ENCODE peak calls at places on chromosomes 7 and 10, in six cellular contexts. One of them, this sample, is unnamed. For H3K4me1, the result is how much of the 10 kb centered on the place peaks cover.

GRCh38 chr7:155418941-155419755 is 38.8 kb upstream of the EN2 start:
- DNase-seq in left lung: no peak
- DNase-seq in upper lobe of right lung: no peak
- DNase-seq in heart left ventricle: no peak
- DNase-seq in cardiac muscle cell: no peak
- DNase-seq in heart right ventricle: no peak
- DNase-seq in this sample: no peak

GRCh38 chr7:92742186-92742585 is 94.2 kb downstream of the CDK6 start:
- DNase-seq in left lung: no peak
- DNase-seq in upper lobe of right lung: no peak
- DNase-seq in heart left ventricle: no peak
- DNase-seq in cardiac muscle cell: no peak
- DNase-seq in heart right ventricle: no peak
- DNase-seq in this sample: no peak

GRCh38 chr10:129851941-129852650 is 112.0 kb downstream of the EBF3 start:
- DNase-seq in left lung: no peak
- DNase-seq in upper lobe of right lung: no peak
- DNase-seq in heart left ventricle: no peak
- DNase-seq in cardiac muscle cell: no peak
- DNase-seq in heart right ventricle: no peak
- DNase-seq in this sample: no peak

GRCh38 chr7:81051811-81052413 is 133.1 kb upstream of the SEMA3C start:
- DNase-seq in left lung: no peak
- DNase-seq in upper lobe of right lung: no peak
- DNase-seq in heart left ventricle: no peak
- DNase-seq in cardiac muscle cell: no peak
- DNase-seq in heart right ventricle: no peak
- DNase-seq in this sample: no peak

GRCh38 chr10:110203500-110204455 is 3.6 kb upstream of the MXI1 start:
- DNase-seq in left lung: no peak
- DNase-seq in upper lobe of right lung: no peak
- DNase-seq in heart left ventricle: no peak
- DNase-seq in cardiac muscle cell: no peak
- DNase-seq in heart right ventricle: no peak
- DNase-seq in this sample: no peak

GRCh38 chr7:28615091-28615490 is 202.8 kb downstream of the CREB5 start:
- DNase-seq in left lung: no peak
- DNase-seq in upper lobe of right lung: no peak
- DNase-seq in heart left ventricle: no peak
- DNase-seq in cardiac muscle cell: no peak
- DNase-seq in heart right ventricle: no peak
- DNase-seq in this sample: no peak

GRCh38 chr10:91653214-91653875 is 20.5 kb upstream of the PPP1R3C start:
- DNase-seq in left lung: no peak
- DNase-seq in upper lobe of right lung: no peak
- DNase-seq in heart left ventricle: no peak
- DNase-seq in cardiac muscle cell: peak
- DNase-seq in heart right ventricle: no peak
- DNase-seq in this sample: no peak

GRCh38 chr7:31102151-31102972 is 50.3 kb downstream of the ADCYAP1R1 start:
- DNase-seq in left lung: no peak
- DNase-seq in upper lobe of right lung: no peak
- DNase-seq in heart left ventricle: no peak
- DNase-seq in cardiac muscle cell: no peak
- DNase-seq in heart right ventricle: no peak
- DNase-seq in this sample: no peak

GRCh38 chr7:100983451-100984187 is 14.3 kb downstream of the MUC12 start:
- DNase-seq in left lung: no peak
- DNase-seq in upper lobe of right lung: no peak
- DNase-seq in heart left ventricle: no peak
- DNase-seq in cardiac muscle cell: peak
- DNase-seq in heart right ventricle: no peak
- DNase-seq in this sample: no peak

GRCh38 chr10:45456822-45457221 is 82.8 kb downstream of the ALOX5 start:
- DNase-seq in left lung: no peak
- DNase-seq in upper lobe of right lung: no peak
- DNase-seq in heart left ventricle: no peak
- DNase-seq in cardiac muscle cell: no peak
- DNase-seq in heart right ventricle: no peak
- DNase-seq in this sample: no peak

GRCh38 chr7:3887071-3887691 is 586.1 kb downstream of the SDK1 start:
- DNase-seq in left lung: no peak
- DNase-seq in upper lobe of right lung: no peak
- DNase-seq in heart left ventricle: no peak
- DNase-seq in cardiac muscle cell: no peak
- DNase-seq in heart right ventricle: no peak
- DNase-seq in this sample: no peak

GRCh38 chr7:66140924-66141323 is 26.3 kb downstream of the CRCP start:
- DNase-seq in left lung: peak
- DNase-seq in upper lobe of right lung: peak
- DNase-seq in heart left ventricle: peak
- DNase-seq in cardiac muscle cell: peak
- DNase-seq in heart right ventricle: peak
- DNase-seq in this sample: peak

GRCh38 chr10:57844387-57844998 is 423.2 kb downstream of the IPMK start:
- DNase-seq in left lung: no peak
- DNase-seq in upper lobe of right lung: no peak
- DNase-seq in heart left ventricle: no peak
- DNase-seq in cardiac muscle cell: no peak
- DNase-seq in heart right ventricle: no peak
- DNase-seq in this sample: no peak

GRCh38 chr7:5615190-5616070 is 166.0 kb downstream of the RNF216 start:
- DNase-seq in left lung: no peak
- DNase-seq in upper lobe of right lung: no peak
- DNase-seq in heart left ventricle: no peak
- DNase-seq in cardiac muscle cell: no peak
- DNase-seq in heart right ventricle: no peak
- DNase-seq in this sample: no peak

GRCh38 chr7:19015066-19015465 is 102.4 kb downstream of the TWIST1 start:
- DNase-seq in left lung: no peak
- DNase-seq in upper lobe of right lung: no peak
- DNase-seq in heart left ventricle: no peak
- DNase-seq in cardiac muscle cell: no peak
- DNase-seq in heart right ventricle: no peak
- DNase-seq in this sample: no peak

GRCh38 chr10:111077715-111078504 is 1.1 kb downstream of the ADRA2A start:
- DNase-seq in left lung: no peak
- DNase-seq in upper lobe of right lung: peak
- DNase-seq in heart left ventricle: no peak
- DNase-seq in cardiac muscle cell: peak
- DNase-seq in heart right ventricle: peak
- DNase-seq in this sample: peak

GRCh38 chr10:12041766-12042408 is 722 bp downstream of the UPF2 start:
- DNase-seq in left lung: peak
- DNase-seq in upper lobe of right lung: no peak
- DNase-seq in heart left ventricle: no peak
- DNase-seq in cardiac muscle cell: peak
- DNase-seq in heart right ventricle: no peak
- DNase-seq in this sample: no peak

GRCh38 chr10:95756061-95756751 is at the start of gene ENTPD1:
- DNase-seq in left lung: peak
- DNase-seq in upper lobe of right lung: no peak
- DNase-seq in heart left ventricle: peak
- DNase-seq in cardiac muscle cell: peak
- DNase-seq in heart right ventricle: no peak
- DNase-seq in this sample: no peak

GRCh38 chr7:39979406-39980073 is 29.5 kb downstream of the CDK13 start:
- DNase-seq in left lung: no peak
- DNase-seq in upper lobe of right lung: no peak
- DNase-seq in heart left ventricle: no peak
- DNase-seq in cardiac muscle cell: no peak
- DNase-seq in heart right ventricle: no peak
- DNase-seq in this sample: no peak

DNA sequence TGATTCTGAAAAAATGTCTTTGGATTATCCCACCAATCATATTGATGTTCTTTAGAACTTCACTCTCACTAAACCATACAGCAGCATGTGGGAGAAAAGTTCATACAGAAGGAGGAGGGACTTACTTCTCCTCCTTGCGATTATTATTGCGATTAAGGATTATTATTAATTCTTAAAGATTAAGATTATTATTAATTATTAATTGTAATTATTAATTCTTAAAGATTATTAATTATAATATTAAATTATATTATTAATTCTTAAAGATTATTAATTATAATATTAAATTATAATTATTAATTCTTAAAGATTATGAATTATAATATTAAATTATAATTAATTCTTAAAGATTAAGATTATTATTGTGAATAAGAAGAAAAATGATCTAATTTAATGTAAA is 80.5 kb downstream of the MACC1 start:
- DNase-seq in left lung: no peak
- DNase-seq in upper lobe of right lung: no peak
- DNase-seq in heart left ventricle: no peak
- DNase-seq in cardiac muscle cell: no peak
- DNase-seq in heart right ventricle: no peak
- DNase-seq in this sample: no peak
- TF ChIP-seq CTCF in left lung: no peak
- TF ChIP-seq CTCF in upper lobe of right lung: no peak
- TF ChIP-seq CTCF in heart left ventricle: no peak
- TF ChIP-seq CTCF in cardiac muscle cell: no peak
- TF ChIP-seq CTCF in heart right ventricle: no peak
- TF ChIP-seq CTCF in this sample: no peak

DNA sequence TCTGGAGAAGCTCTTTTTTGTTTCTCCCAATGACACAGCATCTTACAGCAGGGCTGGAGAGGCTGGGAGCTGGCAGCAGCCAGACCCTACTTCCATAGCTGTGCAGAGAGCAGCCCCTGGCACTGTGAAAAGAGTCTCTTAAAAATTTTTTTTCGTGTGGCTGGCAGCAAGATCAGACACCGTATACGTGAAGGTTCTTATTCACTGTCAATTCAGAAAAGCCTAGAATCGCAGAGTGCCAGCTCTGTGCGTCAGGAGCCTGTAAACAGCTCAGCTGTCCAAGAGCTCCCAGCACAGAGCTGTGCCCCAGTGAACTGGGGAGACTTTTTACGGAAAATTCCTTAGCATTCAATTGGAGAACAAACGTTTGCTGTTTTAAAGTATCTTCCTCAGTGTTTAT is 6.5 kb downstream of the BAG3 start:
- DNase-seq in left lung: no peak
- DNase-seq in upper lobe of right lung: no peak
- DNase-seq in heart left ventricle: no peak
- DNase-seq in cardiac muscle cell: no peak
- DNase-seq in heart right ventricle: no peak
- DNase-seq in this sample: no peak
- H3K4me1 ChIP-seq in left lung: half or more
- H3K4me1 ChIP-seq in upper lobe of right lung: half or more
- H3K4me1 ChIP-seq in heart left ventricle: under half
- H3K4me1 ChIP-seq in cardiac muscle cell: under half
- H3K4me1 ChIP-seq in heart right ventricle: half or more
- H3K4me1 ChIP-seq in this sample: under half

GRCh38 chr10:14190702-14191101 is 140.0 kb downstream of the FRMD4A start:
- DNase-seq in left lung: no peak
- DNase-seq in upper lobe of right lung: no peak
- DNase-seq in heart left ventricle: no peak
- DNase-seq in cardiac muscle cell: no peak
- DNase-seq in heart right ventricle: no peak
- DNase-seq in this sample: no peak
- H3K4me3 ChIP-seq in left lung: no peak
- H3K4me3 ChIP-seq in upper lobe of right lung: no peak
- H3K4me3 ChIP-seq in heart left ventricle: no peak
- H3K4me3 ChIP-seq in cardiac muscle cell: no peak
- H3K4me3 ChIP-seq in heart right ventricle: no peak
- H3K4me3 ChIP-seq in this sample: no peak

GRCh38 chr10:22335204-22335956 is 9.9 kb upstream of the SPAG6 start:
- DNase-seq in left lung: peak
- DNase-seq in upper lobe of right lung: peak
- DNase-seq in heart left ventricle: no peak
- DNase-seq in cardiac muscle cell: peak
- DNase-seq in heart right ventricle: peak
- DNase-seq in this sample: peak
- TF ChIP-seq CTCF in left lung: no peak
- TF ChIP-seq CTCF in upper lobe of right lung: no peak
- TF ChIP-seq CTCF in heart left ventricle: no peak
- TF ChIP-seq CTCF in cardiac muscle cell: no peak
- TF ChIP-seq CTCF in heart right ventricle: no peak
- TF ChIP-seq CTCF in this sample: no peak

GRCh38 chr7:85528581-85528980 is 341.7 kb upstream of the SEMA3D start:
- DNase-seq in left lung: no peak
- DNase-seq in upper lobe of right lung: no peak
- DNase-seq in heart left ventricle: no peak
- DNase-seq in cardiac muscle cell: peak
- DNase-seq in heart right ventricle: no peak
- DNase-seq in this sample: no peak
- H3K4me1 ChIP-seq in left lung: under half
- H3K4me1 ChIP-seq in upper lobe of right lung: under half
- H3K4me1 ChIP-seq in heart left ventricle: under half
- H3K4me1 ChIP-seq in cardiac muscle cell: under half
- H3K4me1 ChIP-seq in heart right ventricle: under half
- H3K4me1 ChIP-seq in this sample: under half

GRCh38 chr10:102420443-102420809 is 210 bp upstream of the FBXL15 start:
- DNase-seq in left lung: no peak
- DNase-seq in upper lobe of right lung: no peak
- DNase-seq in heart left ventricle: no peak
- DNase-seq in cardiac muscle cell: no peak
- DNase-seq in heart right ventricle: no peak
- DNase-seq in this sample: no peak
- H3K4me3 ChIP-seq in left lung: peak
- H3K4me3 ChIP-seq in upper lobe of right lung: peak
- H3K4me3 ChIP-seq in heart left ventricle: peak
- H3K4me3 ChIP-seq in cardiac muscle cell: peak
- H3K4me3 ChIP-seq in heart right ventricle: peak
- H3K4me3 ChIP-seq in this sample: peak

GRCh38 chr10:133441780-133442179 is 12.0 kb upstream of the SCART1 start:
- DNase-seq in left lung: no peak
- DNase-seq in upper lobe of right lung: peak
- DNase-seq in heart left ventricle: no peak
- DNase-seq in cardiac muscle cell: no peak
- DNase-seq in heart right ventricle: no peak
- DNase-seq in this sample: no peak

GRCh38 chr10:133439517-133440461 is 14.0 kb upstream of the SCART1 start:
- DNase-seq in left lung: no peak
- DNase-seq in upper lobe of right lung: peak
- DNase-seq in heart left ventricle: no peak
- DNase-seq in cardiac muscle cell: no peak
- DNase-seq in heart right ventricle: no peak
- DNase-seq in this sample: no peak

GRCh38 chr10:133442191-133442966 is 11.4 kb upstream of the SCART1 start:
- DNase-seq in left lung: no peak
- DNase-seq in upper lobe of right lung: peak
- DNase-seq in heart left ventricle: no peak
- DNase-seq in cardiac muscle cell: no peak
- DNase-seq in heart right ventricle: no peak
- DNase-seq in this sample: no peak

GRCh38 chr10:133440633-133441285 is 13.0 kb upstream of the SCART1 start:
- DNase-seq in left lung: no peak
- DNase-seq in upper lobe of right lung: peak
- DNase-seq in heart left ventricle: no peak
- DNase-seq in cardiac muscle cell: no peak
- DNase-seq in heart right ventricle: no peak
- DNase-seq in this sample: no peak

DNA sequence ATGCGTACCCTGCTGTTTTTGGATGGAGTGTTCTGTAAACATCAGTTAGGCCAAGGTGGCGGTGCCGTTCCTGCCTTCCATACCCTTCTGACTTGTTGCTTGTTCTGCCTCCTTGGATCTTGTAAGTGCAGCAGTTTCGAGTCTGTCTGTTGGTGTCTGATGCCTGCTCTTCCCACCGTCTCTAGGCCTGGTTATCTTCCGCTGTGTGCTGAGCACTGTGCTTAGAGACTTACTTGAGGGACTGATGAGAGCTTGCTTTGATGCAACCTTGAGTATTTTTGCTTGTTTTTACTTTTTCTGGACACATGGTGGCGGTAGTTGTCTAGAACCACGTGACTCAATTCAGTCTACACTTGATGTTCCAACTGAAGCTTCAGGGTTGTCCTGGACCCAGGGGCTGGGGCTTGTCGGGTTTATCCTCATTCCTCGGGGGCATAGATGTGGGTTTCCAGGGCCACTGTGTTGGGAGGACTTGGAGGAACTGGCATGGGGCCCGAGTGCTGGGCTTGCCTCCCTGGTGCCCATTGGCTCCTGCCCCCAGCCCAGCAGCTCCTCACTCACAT is 14.4 kb upstream of the SPRN start:
- DNase-seq in left lung: no peak
- DNase-seq in upper lobe of right lung: no peak
- DNase-seq in heart left ventricle: no peak
- DNase-seq in cardiac muscle cell: peak
- DNase-seq in heart right ventricle: no peak
- DNase-seq in this sample: peak
- TF ChIP-seq CTCF in left lung: no peak
- TF ChIP-seq CTCF in upper lobe of right lung: no peak
- TF ChIP-seq CTCF in heart left ventricle: no peak
- TF ChIP-seq CTCF in cardiac muscle cell: peak
- TF ChIP-seq CTCF in heart right ventricle: no peak
- TF ChIP-seq CTCF in this sample: no peak

This sample was measured in ovary.